ENCODE peak calls at places on chromosomes 7 and 10, in ten cellular contexts. One of them, this sample, is unnamed.

GRCh38 chr10:126639084-126639483 is 31.4 kb downstream of the C10orf90 start:
- DNase-seq in NCI-H1417: no peak
- DNase-seq in T follicular helper cell: no peak
- DNase-seq in choroid plexus epithelial cell: no peak
- DNase-seq in MM.1S: no peak
- DNase-seq in EL: no peak
- DNase-seq in AG04449: no peak
- DNase-seq in glomerular endothelial cell: no peak
- DNase-seq in NCI-H1105 treated with DMSO at 0.1 percent for 48 hours: no peak
- DNase-seq in ELR: no peak
- DNase-seq in this sample: no peak

GRCh38 chr10:132710746-132711617 is 75.0 kb downstream of the NKX6-2 start:
- DNase-seq in NCI-H1417: no peak
- DNase-seq in T follicular helper cell: no peak
- DNase-seq in choroid plexus epithelial cell: no peak
- DNase-seq in MM.1S: no peak
- DNase-seq in EL: no peak
- DNase-seq in AG04449: no peak
- DNase-seq in glomerular endothelial cell: no peak
- DNase-seq in NCI-H1105 treated with DMSO at 0.1 percent for 48 hours: no peak
- DNase-seq in ELR: no peak
- DNase-seq in this sample: no peak

GRCh38 chr10:26699631-26700030 is 2.1 kb downstream of the PDSS1 start:
- DNase-seq in NCI-H1417: no peak
- DNase-seq in T follicular helper cell: no peak
- DNase-seq in choroid plexus epithelial cell: no peak
- DNase-seq in MM.1S: no peak
- DNase-seq in EL: no peak
- DNase-seq in AG04449: no peak
- DNase-seq in glomerular endothelial cell: no peak
- DNase-seq in NCI-H1105 treated with DMSO at 0.1 percent for 48 hours: no peak
- DNase-seq in ELR: no peak
- DNase-seq in this sample: no peak

GRCh38 chr7:54995631-54996340 is 23.0 kb upstream of the EGFR start:
- DNase-seq in NCI-H1417: no peak
- DNase-seq in T follicular helper cell: no peak
- DNase-seq in choroid plexus epithelial cell: peak; percentile 47
- DNase-seq in MM.1S: no peak
- DNase-seq in EL: peak; percentile 88
- DNase-seq in AG04449: peak; percentile 33
- DNase-seq in glomerular endothelial cell: peak; percentile 7
- DNase-seq in NCI-H1105 treated with DMSO at 0.1 percent for 48 hours: no peak
- DNase-seq in ELR: peak; percentile 93
- DNase-seq in this sample: no peak

GRCh38 chr10:29479081-29479917 is 155.5 kb downstream of the SVIL start:
- DNase-seq in NCI-H1417: peak; percentile 33
- DNase-seq in T follicular helper cell: no peak
- DNase-seq in choroid plexus epithelial cell: peak; percentile 59
- DNase-seq in MM.1S: peak; percentile 38
- DNase-seq in EL: peak; percentile 16
- DNase-seq in AG04449: no peak
- DNase-seq in glomerular endothelial cell: no peak
- DNase-seq in NCI-H1105 treated with DMSO at 0.1 percent for 48 hours: peak; percentile 50
- DNase-seq in ELR: peak; percentile 70
- DNase-seq in this sample: no peak

GRCh38 chr10:32713560-32713959 is 244.5 kb downstream of the ITGB1 start:
- DNase-seq in NCI-H1417: no peak
- DNase-seq in T follicular helper cell: no peak
- DNase-seq in choroid plexus epithelial cell: peak; percentile 13
- DNase-seq in MM.1S: no peak
- DNase-seq in EL: peak; percentile 11
- DNase-seq in AG04449: no peak
- DNase-seq in glomerular endothelial cell: no peak
- DNase-seq in NCI-H1105 treated with DMSO at 0.1 percent for 48 hours: no peak
- DNase-seq in ELR: peak; percentile 25
- DNase-seq in this sample: no peak

GRCh38 chr10:49053053-49053997 is 62.0 kb downstream of the VSTM4 start:
- DNase-seq in NCI-H1417: no peak
- DNase-seq in T follicular helper cell: no peak
- DNase-seq in choroid plexus epithelial cell: no peak
- DNase-seq in MM.1S: peak; percentile 92
- DNase-seq in EL: no peak
- DNase-seq in AG04449: no peak
- DNase-seq in glomerular endothelial cell: no peak
- DNase-seq in NCI-H1105 treated with DMSO at 0.1 percent for 48 hours: no peak
- DNase-seq in ELR: no peak
- DNase-seq in this sample: no peak

GRCh38 chr10:1382711-1383110 is 326.5 kb downstream of the WDR37 start:
- DNase-seq in NCI-H1417: no peak
- DNase-seq in T follicular helper cell: no peak
- DNase-seq in choroid plexus epithelial cell: no peak
- DNase-seq in MM.1S: no peak
- DNase-seq in EL: no peak
- DNase-seq in AG04449: no peak
- DNase-seq in glomerular endothelial cell: no peak
- DNase-seq in NCI-H1105 treated with DMSO at 0.1 percent for 48 hours: no peak
- DNase-seq in ELR: no peak
- DNase-seq in this sample: no peak

GRCh38 chr10:58666024-58666423 is 153.4 kb downstream of the BICC1 start:
- DNase-seq in NCI-H1417: no peak
- DNase-seq in T follicular helper cell: no peak
- DNase-seq in choroid plexus epithelial cell: peak; percentile 78
- DNase-seq in MM.1S: peak; percentile 68
- DNase-seq in EL: no peak
- DNase-seq in AG04449: no peak
- DNase-seq in glomerular endothelial cell: no peak
- DNase-seq in NCI-H1105 treated with DMSO at 0.1 percent for 48 hours: no peak
- DNase-seq in ELR: no peak
- DNase-seq in this sample: no peak

GRCh38 chr7:1024876-1025746 is 19.2 kb upstream of the GPR146 start:
- DNase-seq in NCI-H1417: no peak
- DNase-seq in T follicular helper cell: no peak
- DNase-seq in choroid plexus epithelial cell: no peak
- DNase-seq in MM.1S: no peak
- DNase-seq in EL: no peak
- DNase-seq in AG04449: no peak
- DNase-seq in glomerular endothelial cell: no peak
- DNase-seq in NCI-H1105 treated with DMSO at 0.1 percent for 48 hours: no peak
- DNase-seq in ELR: no peak
- DNase-seq in this sample: no peak

GRCh38 chr10:97140284-97140846 is 45.4 kb downstream of the SLIT1 start:
- DNase-seq in NCI-H1417: no peak
- DNase-seq in T follicular helper cell: no peak
- DNase-seq in choroid plexus epithelial cell: no peak
- DNase-seq in MM.1S: no peak
- DNase-seq in EL: no peak
- DNase-seq in AG04449: no peak
- DNase-seq in glomerular endothelial cell: no peak
- DNase-seq in NCI-H1105 treated with DMSO at 0.1 percent for 48 hours: no peak
- DNase-seq in ELR: no peak
- DNase-seq in this sample: no peak

GRCh38 chr10:126131338-126131737 is 235.0 kb downstream of the FANK1 start:
- DNase-seq in NCI-H1417: no peak
- DNase-seq in T follicular helper cell: no peak
- DNase-seq in choroid plexus epithelial cell: peak; percentile 60
- DNase-seq in MM.1S: no peak
- DNase-seq in EL: no peak
- DNase-seq in AG04449: no peak
- DNase-seq in glomerular endothelial cell: no peak
- DNase-seq in NCI-H1105 treated with DMSO at 0.1 percent for 48 hours: no peak
- DNase-seq in ELR: no peak
- DNase-seq in this sample: no peak

GRCh38 chr7:146735992-146736391 is 619.4 kb downstream of the CNTNAP2 start:
- DNase-seq in NCI-H1417: no peak
- DNase-seq in T follicular helper cell: no peak
- DNase-seq in choroid plexus epithelial cell: no peak
- DNase-seq in MM.1S: no peak
- DNase-seq in EL: no peak
- DNase-seq in AG04449: no peak
- DNase-seq in glomerular endothelial cell: no peak
- DNase-seq in NCI-H1105 treated with DMSO at 0.1 percent for 48 hours: no peak
- DNase-seq in ELR: no peak
- DNase-seq in this sample: no peak

GRCh38 chr7:14305233-14305866 is 315.9 kb upstream of the ETV1 start:
- DNase-seq in NCI-H1417: no peak
- DNase-seq in T follicular helper cell: no peak
- DNase-seq in choroid plexus epithelial cell: peak; percentile 5
- DNase-seq in MM.1S: no peak
- DNase-seq in EL: no peak
- DNase-seq in AG04449: no peak
- DNase-seq in glomerular endothelial cell: no peak
- DNase-seq in NCI-H1105 treated with DMSO at 0.1 percent for 48 hours: no peak
- DNase-seq in ELR: peak; percentile 42
- DNase-seq in this sample: no peak

GRCh38 chr10:83542774-83543291 is 596.5 kb upstream of the GHITM start:
- DNase-seq in NCI-H1417: no peak
- DNase-seq in T follicular helper cell: no peak
- DNase-seq in choroid plexus epithelial cell: no peak
- DNase-seq in MM.1S: peak; percentile 39
- DNase-seq in EL: no peak
- DNase-seq in AG04449: no peak
- DNase-seq in glomerular endothelial cell: no peak
- DNase-seq in NCI-H1105 treated with DMSO at 0.1 percent for 48 hours: peak; percentile 58
- DNase-seq in ELR: no peak
- DNase-seq in this sample: no peak

GRCh38 chr10:21173433-21173963 is 276.4 kb upstream of the NEBL start:
- DNase-seq in NCI-H1417: no peak
- DNase-seq in T follicular helper cell: no peak
- DNase-seq in choroid plexus epithelial cell: no peak
- DNase-seq in MM.1S: no peak
- DNase-seq in EL: no peak
- DNase-seq in AG04449: no peak
- DNase-seq in glomerular endothelial cell: no peak
- DNase-seq in NCI-H1105 treated with DMSO at 0.1 percent for 48 hours: peak; percentile 9
- DNase-seq in ELR: no peak
- DNase-seq in this sample: no peak

GRCh38 chr10:86360657-86361056 is 5.9 kb downstream of the GRID1 start:
- DNase-seq in NCI-H1417: no peak
- DNase-seq in T follicular helper cell: no peak
- DNase-seq in choroid plexus epithelial cell: no peak
- DNase-seq in MM.1S: no peak
- DNase-seq in EL: no peak
- DNase-seq in AG04449: no peak
- DNase-seq in glomerular endothelial cell: no peak
- DNase-seq in NCI-H1105 treated with DMSO at 0.1 percent for 48 hours: no peak
- DNase-seq in ELR: no peak
- DNase-seq in this sample: no peak

GRCh38 chr10:24723788-24724380 is at the start of gene ARHGAP21:
- DNase-seq in NCI-H1417: peak; percentile 57
- DNase-seq in T follicular helper cell: peak; percentile 20
- DNase-seq in choroid plexus epithelial cell: peak; percentile 82
- DNase-seq in MM.1S: peak; percentile 51
- DNase-seq in EL: peak; percentile 83
- DNase-seq in AG04449: no peak
- DNase-seq in glomerular endothelial cell: no peak
- DNase-seq in NCI-H1105 treated with DMSO at 0.1 percent for 48 hours: peak; percentile 40
- DNase-seq in ELR: peak; percentile 83
- DNase-seq in this sample: no peak

GRCh38 chr7:23065974-23066373 is 39.6 kb upstream of the KLHL7 start:
- DNase-seq in NCI-H1417: no peak
- DNase-seq in T follicular helper cell: no peak
- DNase-seq in choroid plexus epithelial cell: peak; percentile 29
- DNase-seq in MM.1S: no peak
- DNase-seq in EL: peak; percentile 68
- DNase-seq in AG04449: peak; percentile 28
- DNase-seq in glomerular endothelial cell: no peak
- DNase-seq in NCI-H1105 treated with DMSO at 0.1 percent for 48 hours: no peak
- DNase-seq in ELR: peak; percentile 59
- DNase-seq in this sample: no peak